ENCODE peak calls at places on chromosome 19, in four cellular contexts. D is Peyer's patch, Y is IMR-90, U is choroid plexus epithelial cell. O is an unnamed sample.
A peak's percentile ranks its signal among the peaks of the same experiment; 100 is the strongest.

GRCh38 chr19:27780367-27781065 is 1432.4 kb downstream of the UQCRFS1 start:
- DNase-seq in D (no peak), Y (no peak), U (no peak), O (no peak)

GRCh38 chr19:30448386-30449130 is 76.4 kb downstream of the ZNF536 start:
- DNase-seq in D (no peak), Y (no peak), U (no peak), O (no peak)

GRCh38 chr19:34336781-34337271 is 28.2 kb upstream of the GPI start:
- DNase-seq in D (no peak), Y (peak; percentile 47), U (peak; percentile 53), O (peak; percentile 62)

GRCh38 chr19:5480427-5480836 is 25.2 kb downstream of the ZNRF4 start:
- DNase-seq in D (no peak), Y (no peak), U (peak; percentile 29), O (peak; percentile 29)

GRCh38 chr19:37999309-38000213 is 92.6 kb downstream of the SIPA1L3 start:
- DNase-seq in D (no peak), Y (peak; percentile 98), U (peak; percentile 97), O (peak; percentile 97)

GRCh38 chr19:42140125-42140754 is 8.0 kb upstream of the POU2F2 start:
- DNase-seq in D (no peak), Y (peak; percentile 72), U (peak; percentile 83), O (peak; percentile 81)

GRCh38 chr19:19111138-19111835 is 27.0 kb downstream of the TMEM161A start:
- DNase-seq in D (no peak), Y (no peak), U (no peak), O (no peak)

GRCh38 chr19:34555447-34555846 is 73.9 kb downstream of the WTIP start:
- DNase-seq in D (no peak), Y (no peak), U (peak; percentile 30), O (peak; percentile 2)

GRCh38 chr19:13154911-13155471 is 4.8 kb downstream of the IER2 start:
- DNase-seq in D (peak; percentile 68), Y (peak; percentile 65), U (peak; percentile 71), O (peak; percentile 81)

GRCh38 chr19:35430382-35431146 is 17.5 kb upstream of the FFAR2 start:
- DNase-seq in D (no peak), Y (no peak), U (no peak), O (no peak)

GRCh38 chr19:29487432-29487831 is 38.4 kb upstream of the VSTM2B start:
- DNase-seq in D (no peak), Y (no peak), U (no peak), O (no peak)

GRCh38 chr19:55383789-55384575 is at the start of gene TMEM238:
- DNase-seq in D (peak; percentile 47), Y (peak; percentile 70), U (peak; percentile 80), O (peak; percentile 73)

GRCh38 chr19:29478578-29479565 is 46.9 kb upstream of the VSTM2B start:
- DNase-seq in D (no peak), Y (no peak), U (no peak), O (no peak)

GRCh38 chr19:38736036-38736412 is 8.2 kb downstream of the CAPN12 start:
- DNase-seq in D (peak; percentile 63), Y (no peak), U (no peak), O (no peak)

GRCh38 chr19:43660301-43660700 is 9.7 kb downstream of the PLAUR start:
- DNase-seq in D (no peak), Y (no peak), U (no peak), O (no peak)

GRCh38 chr19:16369664-16370576 is 45.3 kb downstream of the KLF2 start:
- DNase-seq in D (no peak), Y (no peak), U (no peak), O (no peak)

GRCh38 chr19:10538204-10538603 is 5.5 kb upstream of the ATG4D start:
- DNase-seq in D (no peak), Y (no peak), U (no peak), O (no peak)

GRCh38 chr19:10797541-10798256 is 38.3 kb downstream of the TMED1 start:
- DNase-seq in D (peak; percentile 49), Y (no peak), U (peak; percentile 29), O (peak; percentile 49)

GRCh38 chr19:36973844-36974195 is 57.7 kb downstream of the ZNF568 start:
- DNase-seq in D (no peak), Y (no peak), U (no peak), O (no peak)

GRCh38 chr19:55433292-55433691 is 9.8 kb downstream of the SHISA7 start:
- DNase-seq in D (no peak), Y (no peak), U (no peak), O (no peak)

GRCh38 chr19:36215276-36216171 is 618 bp downstream of the ZNF146 start:
- DNase-seq in D (peak; percentile 24), Y (peak; percentile 62), U (peak; percentile 64), O (peak; percentile 53)

GRCh38 chr19:7731615-7732014 is 295 bp downstream of the CLEC4G start:
- DNase-seq in D (no peak), Y (no peak), U (no peak), O (no peak)

GRCh38 chr19:52786078-52786463 is 520 bp downstream of the ZNF600 start:
- DNase-seq in D (no peak), Y (no peak), U (no peak), O (no peak)

GRCh38 chr19:55273978-55274707 is 5.8 kb downstream of the HSPBP1 start:
- DNase-seq in D (no peak), Y (no peak), U (no peak), O (no peak)

GRCh38 chr19:41926861-41927809 is 1.1 kb downstream of the ERFL start:
- DNase-seq in D (no peak), Y (no peak), U (no peak), O (no peak)

GRCh38 chr19:56868446-56868845 is 27.9 kb upstream of the PEG3 start:
- DNase-seq in D (no peak), Y (no peak), U (no peak), O (no peak)

GRCh38 chr19:37928527-37929286 is 21.7 kb downstream of the SIPA1L3 start:
- DNase-seq in D (peak; percentile 73), Y (no peak), U (no peak), O (no peak)

DNA sequence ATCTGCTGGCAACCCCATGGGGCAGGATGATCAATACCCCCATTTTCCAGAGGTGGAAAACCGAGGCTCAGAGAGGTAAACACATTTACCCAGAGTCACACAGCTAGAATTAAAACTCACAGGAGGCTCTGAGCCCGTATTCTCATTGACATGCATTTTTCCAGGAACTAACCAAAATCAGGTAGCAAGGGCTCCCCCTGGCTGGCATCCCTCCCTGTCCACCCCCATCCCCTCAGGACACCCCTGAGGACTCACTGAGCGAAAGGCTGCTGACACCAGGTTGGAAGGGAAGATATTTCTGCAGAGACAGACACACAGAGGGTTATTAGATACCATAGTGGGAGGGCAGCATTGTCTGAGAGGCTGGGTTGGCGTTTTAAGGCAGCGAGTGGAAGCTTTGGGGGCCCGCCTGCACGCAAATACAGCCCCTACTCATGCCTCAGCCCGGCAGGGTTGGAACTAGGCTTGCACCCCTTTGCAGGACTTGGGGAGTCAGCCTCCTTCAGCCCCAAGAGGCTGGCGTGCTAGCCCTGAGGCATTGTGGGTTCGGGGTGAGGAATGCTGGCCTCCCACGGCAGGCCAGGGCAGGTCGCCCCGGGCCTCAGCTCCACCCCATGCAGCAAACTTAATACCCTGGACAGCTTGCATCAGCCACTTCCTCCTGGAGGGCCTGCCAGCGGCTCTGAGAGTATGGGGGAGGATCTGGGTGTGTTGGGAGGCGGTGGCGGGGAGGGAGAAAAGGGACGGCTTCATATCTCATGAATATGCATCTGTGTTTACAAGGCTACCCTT is 3.9 kb downstream of the SLC1A5 start:
- DNase-seq in D (peak; percentile 65), Y (peak; percentile 95), U (peak; percentile 93), O (peak; percentile 90)
- TF ChIP-seq CTCF in D (no peak), Y (peak; percentile 33), U (peak; percentile 64), O (peak; percentile 37)

GRCh38 chr19:1863308-1863637 is at the start of gene KLF16:
- DNase-seq in D (no peak), Y (no peak), U (no peak), O (no peak)

GRCh38 chr19:1864480-1865171 is 1.2 kb upstream of the KLF16 start:
- DNase-seq in D (peak; percentile 83), Y (peak; percentile 38), U (peak; percentile 53), O (peak; percentile 54)

GRCh38 chr19:1862424-1863307 is 713 bp downstream of the KLF16 start:
- DNase-seq in D (no peak), Y (no peak), U (no peak), O (no peak)

GRCh38 chr19:1865172-1866010 is 2.0 kb upstream of the KLF16 start:
- DNase-seq in D (no peak), Y (no peak), U (no peak), O (no peak)

DNA sequence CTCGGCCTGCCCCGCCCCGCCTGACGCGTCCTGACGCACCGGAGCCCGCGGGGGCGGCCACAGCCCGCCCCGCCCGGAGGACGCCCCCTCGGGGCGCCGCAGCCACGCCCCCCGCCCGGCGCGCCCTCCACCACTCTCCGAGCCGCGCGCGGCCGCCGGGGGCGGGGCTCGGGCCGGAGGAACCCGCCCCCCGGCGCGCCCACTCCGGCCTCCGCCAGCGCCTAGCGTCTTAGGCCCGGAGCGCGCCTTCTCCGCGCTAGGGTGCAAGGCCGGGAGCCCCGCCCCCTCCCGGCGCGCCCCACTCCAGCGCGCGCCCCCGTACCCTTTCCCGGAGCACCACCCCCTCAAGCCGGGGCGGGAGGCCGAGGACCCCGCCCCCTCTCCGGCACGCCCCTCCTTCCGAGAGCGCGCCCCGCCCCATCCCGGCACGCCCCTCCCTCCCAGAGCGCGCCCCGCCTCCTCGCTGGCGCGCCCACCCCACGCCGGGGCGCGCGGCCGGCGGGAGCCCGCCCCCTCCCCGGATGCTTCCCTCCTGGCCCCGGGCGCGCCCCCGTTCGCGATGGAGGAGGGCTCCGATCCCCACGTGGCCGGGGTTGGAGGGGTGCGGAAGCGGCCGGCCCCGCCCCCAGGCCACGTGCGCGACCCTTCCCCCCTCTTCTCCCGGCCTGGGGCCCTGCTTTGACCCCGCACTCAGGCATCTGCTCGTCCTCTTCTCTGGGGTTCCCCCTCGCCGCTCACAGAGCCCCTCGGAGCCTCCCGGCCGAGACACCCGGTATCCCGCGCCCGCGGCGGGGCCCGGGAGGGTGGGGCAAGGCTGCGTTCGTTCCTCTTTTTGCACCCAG is 480 bp upstream of the KLF16 start:
- DNase-seq in D (peak; percentile 93), Y (peak; percentile 92), U (peak; percentile 95), O (peak; percentile 94)
- H3K4me3 ChIP-seq in D (peak overlapping the region; percentile 86), Y (peak overlapping the region; percentile 98), U (peak overlapping the region; percentile 86), O (peak overlapping the region; percentile 75)

DNA sequence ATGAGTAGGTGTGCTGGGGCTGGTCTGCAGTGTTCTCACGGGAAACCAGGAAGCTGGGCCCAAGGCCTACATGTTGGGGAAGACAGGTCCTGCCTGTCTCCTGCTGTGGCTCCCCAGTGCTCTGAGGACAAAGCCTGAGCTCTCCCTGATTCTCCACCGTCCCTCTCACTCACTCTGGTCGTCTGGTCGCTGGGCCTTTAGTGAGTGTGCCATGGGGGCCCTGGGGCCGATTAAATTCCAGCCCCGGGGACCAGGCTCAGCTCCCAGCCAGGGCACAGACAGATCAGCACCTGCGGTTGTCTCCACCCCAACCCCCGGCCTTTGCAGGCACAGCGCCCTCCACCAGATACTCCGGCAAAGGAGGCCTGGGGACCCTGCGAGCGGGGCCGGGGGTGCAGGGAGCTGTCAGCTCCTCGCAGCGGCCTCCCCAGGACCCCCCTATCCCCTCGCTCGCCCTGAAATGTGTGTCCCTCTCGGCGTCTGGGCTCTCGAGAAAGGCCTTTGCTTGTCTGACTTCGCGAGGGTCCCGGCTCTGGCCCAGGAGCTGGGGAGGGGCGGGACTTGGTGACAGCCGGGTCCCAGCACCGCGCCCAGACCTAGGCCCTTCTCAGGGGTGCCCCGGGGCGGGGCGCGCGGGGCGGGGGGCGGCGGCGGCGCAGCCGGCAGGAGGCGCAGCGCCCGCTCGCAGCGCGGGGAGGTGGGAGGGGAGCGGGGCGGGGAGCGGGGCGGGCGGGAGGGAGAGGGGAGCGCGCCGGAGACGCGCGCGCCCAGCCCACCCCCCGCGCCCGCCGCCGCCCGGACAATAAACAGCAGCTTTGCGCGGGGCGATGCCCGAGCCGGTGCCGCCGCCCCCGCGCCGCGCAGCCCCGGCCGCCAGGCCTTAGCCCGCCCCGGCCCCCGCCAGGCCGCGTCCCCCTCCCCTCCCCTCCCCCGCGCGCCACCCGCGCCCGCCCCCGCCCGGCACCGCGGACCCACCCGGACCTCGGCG is at the start of gene PALM:
- DNase-seq in D (no peak), Y (no peak), U (no peak), O (no peak)
- TF ChIP-seq CTCF in D (no peak), Y (no peak), U (no peak), O (no peak)

GRCh38 chr19:49442354-49442753 is 1.0 kb upstream of the SLC17A7 start:
- DNase-seq in D (no peak), Y (no peak), U (no peak), O (no peak)
- H3K4me3 ChIP-seq in D (peak overlapping the region; percentile 67), Y (no peak overlapping the region), U (no peak overlapping the region), O (peak overlapping the region; percentile 66)